ENCODE peak calls at places on chromosomes 4 and X, in ten cellular contexts. A is PC-3, W is tibial artery, H is psoas muscle, D is kidney, T is H9, V is suprapubic skin, C is tibial nerve, M is BE2C, K is ovary. J is an unnamed sample.
A peak's percentile ranks its signal among the peaks of the same experiment; 100 is the strongest.

GRCh38 chr4:2402453-2402852 is 16.0 kb downstream of the ZFYVE28 start:
- DNase-seq in M (no peak), V (no peak), K (no peak), W (no peak), T (no peak), A (no peak), C (no peak), H (no peak), D (no peak), J (no peak)

GRCh38 chr4:41375561-41375960 is 118.8 kb downstream of the UCHL1 start:
- DNase-seq in A (peak; percentile 27), M (no peak), C (no peak), H (peak; percentile 64), T (no peak), W (no peak), V (no peak), D (peak; percentile 73), K (no peak), J (no peak)

GRCh38 chr4:48290146-48290772 is 20.6 kb upstream of the TEC start:
- DNase-seq in W (no peak), M (peak; percentile 32), K (no peak), A (peak; percentile 60), C (no peak), V (no peak), H (no peak), T (no peak), D (no peak), J (no peak)

GRCh38 chr4:141047228-141047884 is 85.9 kb downstream of the RNF150 start:
- DNase-seq in H (no peak), D (no peak), W (no peak), T (no peak), M (peak; percentile 33), A (no peak), K (no peak), V (no peak), C (no peak), J (no peak)

GRCh38 chr4:139815646-139816601 is 150.3 kb downstream of the MGST2 start:
- DNase-seq in T (peak; percentile 41), C (peak; percentile 40), H (peak; percentile 56), M (peak; percentile 66), K (peak; percentile 64), V (no peak), A (peak; percentile 56), D (peak; percentile 78), W (peak; percentile 71), J (no peak)

GRCh38 chr4:6345866-6346265 is 76.2 kb downstream of the WFS1 start:
- DNase-seq in M (no peak), V (no peak), W (no peak), C (no peak), D (peak; percentile 39), H (no peak), T (no peak), K (no peak), A (no peak), J (no peak)

GRCh38 chrX:8731579-8732395 is at the start of gene ANOS1:
- DNase-seq in H (peak; percentile 72), A (peak; percentile 56), W (no peak), V (no peak), K (peak; percentile 62), M (peak; percentile 7), D (peak; percentile 81), T (peak; percentile 80), C (peak; percentile 23), J (no peak)

GRCh38 chr4:114386637-114387233 is 211.9 kb upstream of the UGT8 start:
- DNase-seq in H (no peak), V (no peak), M (peak; percentile 18), C (peak; percentile 21), K (no peak), T (no peak), A (peak; percentile 55), D (no peak), W (no peak), J (no peak)

GRCh38 chr4:1334579-1334895 is 12.5 kb upstream of the UVSSA start:
- DNase-seq in A (no peak), K (no peak), T (no peak), M (no peak), D (peak; percentile 61), C (no peak), W (no peak), H (no peak), V (no peak), J (no peak)

GRCh38 chr4:164977243-164978164 is at the start of gene TRIM61:
- DNase-seq in K (peak; percentile 77), W (no peak), H (peak; percentile 58), C (no peak), A (no peak), M (peak; percentile 89), D (no peak), T (peak; percentile 44), V (no peak), J (no peak)
- H3K4me1 ChIP-seq in K (peaks cover 3% of the 10 kb centered on the region), W (no peaks in the 10 kb centered on the region), H (no peaks in the 10 kb centered on the region), C (peaks cover 4% of the 10 kb centered on the region), A (no peaks in the 10 kb centered on the region), M (no peaks in the 10 kb centered on the region), D (no peaks in the 10 kb centered on the region), T (no peaks in the 10 kb centered on the region), V (no peaks in the 10 kb centered on the region), J (no peaks in the 10 kb centered on the region)

GRCh38 chr4:145186719-145187118 is 6.3 kb upstream of the OTUD4 start:
- DNase-seq in V (no peak), C (no peak), M (no peak), A (no peak), K (no peak), D (no peak), T (no peak), H (no peak), W (no peak), J (no peak)

GRCh38 chr4:145195167-145195952 is 15.0 kb upstream of the OTUD4 start:
- DNase-seq in C (no peak), W (no peak), A (peak; percentile 82), T (no peak), M (no peak), V (no peak), D (no peak), H (no peak), K (no peak), J (no peak)

GRCh38 chr4:145189981-145190380 is 9.6 kb upstream of the OTUD4 start:
- DNase-seq in M (no peak), V (no peak), K (no peak), C (no peak), D (no peak), A (no peak), T (no peak), H (no peak), W (no peak), J (no peak)
- H3K4me1 ChIP-seq in M (no peaks in the 10 kb centered on the region), V (no peaks in the 10 kb centered on the region), K (no peaks in the 10 kb centered on the region), C (no peaks in the 10 kb centered on the region), D (no peaks in the 10 kb centered on the region), A (no peaks in the 10 kb centered on the region), T (no peaks in the 10 kb centered on the region), H (no peaks in the 10 kb centered on the region), W (no peaks in the 10 kb centered on the region), J (peaks cover 2% of the 10 kb centered on the region)

DNA sequence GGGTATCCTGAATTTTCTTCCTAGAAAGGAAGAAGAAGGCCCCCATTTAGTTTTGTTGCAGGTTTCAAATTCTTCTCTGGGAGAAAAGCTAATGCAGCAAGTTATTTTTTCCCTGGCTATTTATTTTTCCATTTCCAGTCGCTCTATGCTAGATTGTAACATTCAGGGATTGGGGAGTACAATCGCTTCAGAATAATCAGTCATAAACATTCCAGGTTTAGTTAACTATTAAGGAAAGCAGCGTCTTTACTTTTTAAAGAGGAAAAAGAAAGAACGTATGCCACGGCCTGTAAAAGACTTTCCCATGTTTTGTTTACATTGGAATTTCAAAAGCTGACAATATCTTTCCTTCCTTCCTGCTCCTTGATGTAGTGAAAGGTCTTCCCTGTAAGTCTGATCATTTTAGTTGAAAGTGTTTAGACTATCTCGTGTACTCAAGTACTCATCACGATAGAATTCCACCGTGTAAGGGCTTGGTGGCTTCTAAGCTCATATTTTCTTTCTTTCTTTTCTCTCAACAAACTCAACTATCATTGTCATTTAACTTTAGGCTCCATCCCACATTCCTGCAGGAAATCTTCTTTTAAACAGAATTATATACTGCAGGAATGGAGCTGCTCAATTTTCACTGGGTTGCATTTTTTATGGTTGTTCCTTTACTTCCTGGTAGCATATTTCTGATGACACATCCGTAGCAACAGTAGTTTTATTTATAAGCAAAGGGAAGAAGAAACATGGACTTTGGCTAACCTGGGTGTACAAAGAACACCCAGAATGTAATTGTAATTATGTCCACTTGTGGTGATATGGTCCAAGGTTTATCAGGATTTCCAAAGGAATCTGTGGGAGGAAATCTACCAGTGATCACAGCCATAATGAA is 213.1 kb upstream of the FAT1 start:
- DNase-seq in A (peak; percentile 79), M (no peak), V (no peak), D (no peak), W (no peak), K (no peak), H (no peak), T (no peak), C (no peak), J (no peak)
- H3K4me1 ChIP-seq in A (peaks cover 47% of the 10 kb centered on the region), M (no peaks in the 10 kb centered on the region), V (no peaks in the 10 kb centered on the region), D (no peaks in the 10 kb centered on the region), W (no peaks in the 10 kb centered on the region), K (no peaks in the 10 kb centered on the region), H (no peaks in the 10 kb centered on the region), T (peaks cover 2% of the 10 kb centered on the region), C (no peaks in the 10 kb centered on the region), J (peaks cover 40% of the 10 kb centered on the region)

DNA sequence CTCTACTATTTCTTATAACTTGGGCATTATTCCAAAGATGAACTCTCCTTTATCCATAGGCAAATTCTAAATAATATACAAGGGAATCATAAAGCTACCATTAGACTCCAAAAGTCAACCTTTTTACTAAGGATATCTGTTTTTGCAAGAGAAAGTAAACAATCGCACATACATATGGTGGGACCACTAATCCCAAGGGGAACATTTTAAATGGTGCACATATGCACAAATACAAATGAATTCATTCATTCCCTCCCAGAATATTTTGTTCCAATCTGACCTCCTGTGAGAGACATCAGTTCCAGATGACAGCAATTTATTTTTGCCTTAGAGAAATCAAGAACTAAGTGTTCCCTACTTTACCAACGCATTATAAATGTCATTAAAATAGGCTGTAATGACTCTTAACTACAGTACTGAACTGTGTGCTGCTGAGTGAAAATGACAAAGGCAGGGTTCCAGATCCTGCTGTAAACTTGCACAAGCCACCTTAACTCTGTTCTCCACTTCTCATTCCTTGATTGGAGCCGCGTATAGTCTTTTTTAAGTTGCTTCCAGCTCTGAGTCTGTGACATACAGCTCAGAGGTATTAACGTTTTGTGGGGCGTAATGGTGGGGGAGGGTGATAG is 2.0 kb downstream of the DHX15 start:
- DNase-seq in W (no peak), V (no peak), M (no peak), H (no peak), T (no peak), A (no peak), D (no peak), K (no peak), C (no peak), J (no peak)
- H3K4me1 ChIP-seq in W (peaks cover 24% of the 10 kb centered on the region), V (peaks cover 49% of the 10 kb centered on the region), M (no peaks in the 10 kb centered on the region), H (peaks cover 55% of the 10 kb centered on the region), T (peaks cover 2% of the 10 kb centered on the region), A (peaks cover 17% of the 10 kb centered on the region), D (peaks cover 7% of the 10 kb centered on the region), K (peaks cover 6% of the 10 kb centered on the region), C (peaks cover 63% of the 10 kb centered on the region), J (peaks cover 12% of the 10 kb centered on the region)